ENCODE peak calls at places on chromosomes 2 and 18, in ten cellular contexts. S, P, H, C, Y, W, Z, B, K and T are unnamed samples.

GRCh38 chr2:118046628-118047210 is 32.8 kb upstream of the CCDC93 start:
- DNase-seq in S (peak), P (peak), H (no peak), C (no peak), Y (no peak), W (peak), Z (no peak), B (peak), K (peak), T (no peak)

GRCh38 chr2:38528008-38528442 is 74.7 kb downstream of the HNRNPLL start:
- DNase-seq in S (peak), P (peak), H (peak), C (no peak), Y (peak), W (no peak), Z (peak), B (no peak), K (peak), T (peak)

GRCh38 chr2:25938345-25938744 is 44.0 kb downstream of the KIF3C start:
- DNase-seq in S (no peak), P (no peak), H (no peak), C (no peak), Y (peak), W (no peak), Z (peak), B (no peak), K (no peak), T (no peak)

GRCh38 chr2:218281449-218281848 is 10.9 kb downstream of the TMBIM1 start:
- DNase-seq in S (no peak), P (no peak), H (no peak), C (no peak), Y (peak), W (no peak), Z (no peak), B (no peak), K (no peak), T (no peak)

GRCh38 chr2:68330691-68331090 is 10.9 kb upstream of the CNRIP1 start:
- DNase-seq in S (no peak), P (no peak), H (no peak), C (no peak), Y (no peak), W (no peak), Z (no peak), B (no peak), K (no peak), T (no peak)

GRCh38 chr2:166932032-166932431 is 43.8 kb downstream of the XIRP2 start:
- DNase-seq in S (no peak), P (peak), H (no peak), C (no peak), Y (no peak), W (no peak), Z (no peak), B (no peak), K (no peak), T (no peak)

GRCh38 chr18:10234912-10235439 is 219.5 kb upstream of the APCDD1 start:
- DNase-seq in S (no peak), P (peak), H (no peak), C (no peak), Y (no peak), W (no peak), Z (no peak), B (no peak), K (no peak), T (no peak)

GRCh38 chr2:34241905-34242740 is 643.0 kb upstream of the FAM98A start:
- DNase-seq in S (no peak), P (no peak), H (no peak), C (no peak), Y (no peak), W (no peak), Z (no peak), B (no peak), K (no peak), T (no peak)

GRCh38 chr2:191983186-191983585 is 136.3 kb upstream of the CAVIN2 start:
- DNase-seq in S (no peak), P (no peak), H (no peak), C (no peak), Y (no peak), W (no peak), Z (no peak), B (no peak), K (no peak), T (no peak)

GRCh38 chr2:169909376-169909775 is 82.1 kb downstream of the UBR3 start:
- DNase-seq in S (no peak), P (no peak), H (no peak), C (no peak), Y (no peak), W (no peak), Z (no peak), B (no peak), K (no peak), T (no peak)